ENCODE peak calls at places on chromosome 2, in ten cellular contexts. U is body of pancreas, V is fibroblast of the aortic adventitia, P is HEK293T, E is aorta, I is memory B cell, X is AG09319, O is neural progenitor cell, H is HS-5, G is substantia nigra. D is an unnamed sample.
A peak's percentile ranks its signal among the peaks of the same experiment; 100 is the strongest.

GRCh38 chr2:70995227-70995729 is 605 bp upstream of the TEX261 start:
- DNase-seq in H (no peak), G (no peak), V (peak; percentile 13), O (peak; percentile 68), X (no peak), I (peak; percentile 38), E (peak; percentile 52), P (peak; percentile 58), U (peak; percentile 56), D (peak; percentile 55)

GRCh38 chr2:18684202-18685040 is 95.1 kb upstream of the NT5C1B start:
- DNase-seq in H (no peak), G (no peak), X (peak; percentile 23), I (no peak), U (no peak), V (peak; percentile 31), O (no peak), E (no peak), P (no peak), D (no peak)

GRCh38 chr2:105834931-105835330 is 90.2 kb downstream of the NCK2 start:
- DNase-seq in E (no peak), V (no peak), X (no peak), O (no peak), I (peak; percentile 33), U (no peak), G (no peak), H (no peak), P (no peak), D (peak; percentile 10)

GRCh38 chr2:73935641-73936040 is 9.0 kb downstream of the DGUOK start:
- DNase-seq in X (no peak), I (no peak), H (no peak), P (no peak), O (no peak), E (no peak), U (no peak), G (no peak), V (no peak), D (no peak)

GRCh38 chr2:120620025-120620793 is 115.5 kb upstream of the GLI2 start:
- DNase-seq in P (no peak), X (peak; percentile 16), O (no peak), G (no peak), E (no peak), V (peak; percentile 73), U (no peak), I (no peak), H (peak; percentile 40), D (peak; percentile 21)

GRCh38 chr2:20190862-20191713 is 33.8 kb downstream of the SDC1 start:
- DNase-seq in G (no peak), E (no peak), H (no peak), P (no peak), X (no peak), V (no peak), U (no peak), I (no peak), O (peak; percentile 87), D (peak; percentile 19)

GRCh38 chr2:112636605-112637288 is 9.0 kb upstream of the SLC20A1 start:
- DNase-seq in O (no peak), X (no peak), H (no peak), U (no peak), P (no peak), G (no peak), V (no peak), I (no peak), E (no peak), D (no peak)

GRCh38 chr2:170073288-170073687 is 104.7 kb upstream of the MYO3B start:
- DNase-seq in X (peak; percentile 61), H (peak; percentile 6), O (no peak), I (no peak), G (peak; percentile 36), V (peak; percentile 95), U (peak; percentile 72), E (peak; percentile 77), P (no peak), D (peak; percentile 52)

GRCh38 chr2:73197579-73197978 is 4.8 kb upstream of the NOTO start:
- DNase-seq in P (no peak), U (no peak), V (no peak), E (no peak), H (no peak), G (no peak), X (no peak), I (no peak), O (no peak), D (no peak)

GRCh38 chr2:42921162-42921550 is 128.8 kb upstream of the HAAO start:
- DNase-seq in H (no peak), G (no peak), E (no peak), U (peak; percentile 65), V (no peak), P (no peak), I (no peak), X (no peak), O (no peak), D (no peak)

GRCh38 chr2:130972410-130972809 is 120.8 kb downstream of the FAM168B start:
- DNase-seq in X (no peak), V (no peak), I (no peak), O (no peak), U (no peak), H (no peak), E (no peak), G (no peak), P (no peak), D (no peak)